ENCODE peak calls at places on chromosomes 2 and 18, in seven cellular contexts. P, K, Y, F, U, M and C are unnamed samples.

GRCh38 chr2:106165064-106165463 is 29.0 kb downstream of the UXS1 start:
- DNase-seq in K (no peak), P (no peak), F (no peak), Y (no peak), M (no peak), U (no peak), C (no peak)

GRCh38 chr2:157899125-157899839 is 23.2 kb upstream of the ACVR1 start:
- DNase-seq in P (no peak), F (no peak), K (no peak), M (no peak), U (no peak), Y (no peak), C (no peak)

GRCh38 chr18:23908827-23909226 is 105.7 kb upstream of the TTC39C start:
- DNase-seq in Y (no peak), M (no peak), U (no peak), P (no peak), K (no peak), F (no peak), C (no peak)

GRCh38 chr18:6752200-6752873 is 22.8 kb downstream of the ARHGAP28 start:
- DNase-seq in P (no peak), U (peak; percentile 61), K (peak; percentile 17), M (no peak), Y (no peak), F (peak; percentile 30), C (peak; percentile 4)

GRCh38 chr2:154846842-154847241 is 148.3 kb downstream of the KCNJ3 start:
- DNase-seq in K (no peak), Y (no peak), F (no peak), M (no peak), U (no peak), P (no peak), C (no peak)

GRCh38 chr18:33466822-33467221 is 26.3 kb upstream of the CCDC178 start:
- DNase-seq in P (no peak), F (no peak), U (no peak), Y (no peak), M (no peak), K (no peak), C (no peak)

GRCh38 chr2:16279201-16279570 is 338.8 kb downstream of the MYCN start:
- DNase-seq in Y (no peak), F (no peak), P (no peak), K (no peak), U (no peak), M (no peak), C (no peak)

GRCh38 chr2:104790100-104790811 is 63.7 kb upstream of the POU3F3 start:
- DNase-seq in P (no peak), F (no peak), K (no peak), Y (no peak), U (peak; percentile 13), M (peak; percentile 41), C (no peak)

GRCh38 chr18:8982416-8983183 is 119.9 kb upstream of the NDUFV2 start:
- DNase-seq in Y (no peak), P (no peak), K (peak; percentile 68), F (peak; percentile 80), U (peak; percentile 71), M (no peak), C (peak; percentile 64)

GRCh38 chr18:46158498-46158897 is 54.3 kb downstream of the HAUS1 start:
- DNase-seq in P (no peak), M (no peak), F (no peak), K (peak; percentile 20), Y (no peak), U (no peak), C (peak; percentile 48)